ENCODE peak calls at places on chromosomes 11 and 22, in seven cellular contexts. E is GM12878, D is SK-N-SH, T is H1, X is GM12891, N is K562, P is HepG2. U is an unnamed sample.
A peak's percentile ranks its signal among the peaks of the same experiment; 100 is the strongest.

GRCh38 chr22:19875531-19876313 is 21.0 kb upstream of the GNB1L start:
- DNase-seq in E (no peak), D (peak; percentile 42), T (no peak), X (peak; percentile 21), N (no peak), P (no peak), U (no peak)

GRCh38 chr11:132559371-132560036 is 972.8 kb downstream of the OPCML start:
- DNase-seq in E (no peak), D (peak; percentile 12), T (no peak), X (no peak), N (no peak), P (no peak), U (no peak)

GRCh38 chr11:84164722-84165121 is 878.6 kb upstream of the CCDC90B start:
- DNase-seq in E (no peak), D (peak; percentile 4), T (no peak), X (no peak), N (no peak), P (no peak), U (no peak)

GRCh38 chr11:69444381-69445130 is 36.9 kb upstream of the LINC01488 start:
- DNase-seq in E (no peak), D (no peak), T (no peak), X (no peak), N (peak; percentile 85), P (peak; percentile 21), U (no peak)

GRCh38 chr11:117826832-117827231 is 2.3 kb upstream of the FXYD2 start:
- DNase-seq in E (no peak), D (no peak), T (no peak), X (no peak), N (no peak), P (no peak), U (no peak)

GRCh38 chr11:67534070-67534679 is 10.9 kb upstream of the CABP2 start:
- DNase-seq in E (no peak), D (no peak), T (no peak), X (no peak), N (no peak), P (no peak), U (no peak)

GRCh38 chr11:117178210-117179034 is at the start of gene SIDT2:
- DNase-seq in E (peak; percentile 75), D (peak; percentile 92), T (peak; percentile 86), X (peak; percentile 80), N (peak; percentile 88), P (peak; percentile 83), U (peak; percentile 87)

GRCh38 chr11:10478066-10478465 is 23.0 kb downstream of the AMPD3 start:
- DNase-seq in E (no peak), D (no peak), T (no peak), X (no peak), N (no peak), P (no peak), U (no peak)

GRCh38 chr22:30385913-30386312 is 1.3 kb downstream of the RNF215 start:
- DNase-seq in E (no peak), D (no peak), T (no peak), X (no peak), N (no peak), P (no peak), U (no peak)

GRCh38 chr11:126480410-126481302 is 125.2 kb downstream of the ST3GAL4 start:
- DNase-seq in E (peak; percentile 51), D (peak; percentile 88), T (peak; percentile 77), X (peak; percentile 71), N (peak; percentile 87), P (peak; percentile 74), U (peak; percentile 67)

GRCh38 chr11:12693485-12694181 is 19.4 kb downstream of the TEAD1 start:
- DNase-seq in E (no peak), D (peak; percentile 34), T (no peak), X (no peak), N (no peak), P (peak; percentile 48), U (no peak)

GRCh38 chr11:86124251-86125233 is 55.7 kb upstream of the PICALM start:
- DNase-seq in E (no peak), D (no peak), T (no peak), X (no peak), N (no peak), P (peak; percentile 76), U (no peak)

GRCh38 chr11:118156531-118157185 is 4.0 kb upstream of the SCN4B start:
- DNase-seq in E (no peak), D (peak; percentile 56), T (no peak), X (no peak), N (peak; percentile 53), P (no peak), U (no peak)

GRCh38 chr11:23406131-23406819 is 546.0 kb upstream of the CCDC179 start:
- DNase-seq in E (no peak), D (no peak), T (no peak), X (no peak), N (no peak), P (no peak), U (no peak)

GRCh38 chr22:31618057-31618456 is 44.0 kb downstream of the PISD start:
- DNase-seq in E (no peak), D (no peak), T (no peak), X (no peak), N (no peak), P (no peak), U (no peak)

GRCh38 chr22:36197065-36197440 is 4.6 kb downstream of the APOL4 start:
- DNase-seq in E (no peak), D (peak; percentile 27), T (peak; percentile 15), X (no peak), N (peak; percentile 58), P (no peak), U (no peak)

GRCh38 chr22:49962751-49963646 is 2.4 kb downstream of the PIM3 start:
- DNase-seq in E (no peak), D (no peak), T (no peak), X (no peak), N (no peak), P (no peak), U (no peak)

GRCh38 chr11:63917685-63918523 is 940 bp upstream of the RCOR2 start:
- DNase-seq in E (no peak), D (peak; percentile 92), T (no peak), X (no peak), N (peak; percentile 75), P (peak; percentile 43), U (no peak)

GRCh38 chr11:126034880-126035279 is 27.8 kb downstream of the CDON start:
- DNase-seq in E (no peak), D (no peak), T (no peak), X (no peak), N (no peak), P (no peak), U (no peak)

GRCh38 chr22:44973829-44974228 is 36.0 kb downstream of the PHF21B start:
- DNase-seq in E (no peak), D (no peak), T (no peak), X (no peak), N (no peak), P (no peak), U (no peak)
- TF ChIP-seq TAF1 in E (no peak), D (no peak), T (no peak), X (no peak), N (no peak), P (no peak), U (no peak)

DNA sequence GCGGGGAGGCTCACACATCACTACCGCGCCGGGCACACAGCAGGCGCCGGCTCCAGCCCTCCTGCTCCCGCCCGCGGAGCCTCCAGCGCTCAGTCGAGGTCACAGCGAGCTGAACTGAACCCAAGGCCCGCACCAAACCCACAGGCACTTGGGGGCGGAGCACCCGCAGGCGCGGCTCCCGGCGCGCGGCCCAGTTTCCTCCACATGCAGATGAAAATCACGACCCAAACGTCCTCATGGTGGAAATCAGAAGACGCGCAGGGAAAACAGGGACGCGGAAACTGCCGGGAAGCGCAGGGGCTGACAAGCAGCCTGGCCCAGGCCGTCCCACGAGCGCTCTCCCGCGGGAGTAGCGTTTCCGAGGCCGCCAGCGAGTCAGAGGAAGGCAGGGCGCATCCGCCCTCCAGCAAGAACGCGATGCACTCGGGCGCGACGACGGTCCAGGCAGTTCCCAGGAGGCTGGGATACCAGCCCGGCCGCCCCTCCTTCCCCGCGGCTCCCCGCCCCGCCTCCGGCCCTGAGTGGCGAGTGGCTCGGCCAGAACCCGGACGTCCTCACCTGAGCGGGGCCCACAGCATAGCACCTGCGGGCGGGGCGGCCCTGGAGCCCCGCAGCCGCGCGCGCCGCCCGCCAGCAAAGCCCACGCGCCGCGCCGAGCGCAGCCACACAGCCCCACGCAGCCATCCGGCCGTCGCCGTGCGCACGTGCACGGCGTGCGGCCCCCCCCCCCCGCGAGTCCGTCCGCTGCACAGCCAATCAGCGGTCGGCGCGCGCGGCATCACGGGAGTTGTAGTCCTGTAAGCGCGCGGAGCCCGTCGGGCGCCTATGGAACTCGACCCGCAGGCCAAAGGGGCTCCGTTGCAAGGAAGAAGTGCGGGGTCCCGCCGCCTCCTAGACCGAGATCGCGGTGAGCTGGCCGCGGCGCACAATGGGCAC is at the start of gene HDHD5:
- DNase-seq in E (no peak), D (peak; percentile 96), T (peak; percentile 50), X (peak; percentile 88), N (peak; percentile 99), P (no peak), U (peak; percentile 88)
- TF ChIP-seq TAF1 in E (peak; percentile 15), D (no peak), T (peak; percentile 54), X (peak; percentile 38), N (no peak), P (no peak), U (no peak)

GRCh38 chr22:27581241-27581640 is 220.3 kb downstream of the MN1 start:
- DNase-seq in E (no peak), D (no peak), T (no peak), X (no peak), N (no peak), P (no peak), U (no peak)

GRCh38 chr22:27577570-27577969 is 224.0 kb downstream of the MN1 start:
- DNase-seq in E (no peak), D (no peak), T (no peak), X (no peak), N (no peak), P (no peak), U (no peak)

GRCh38 chr22:27581688-27582087 is 219.9 kb downstream of the MN1 start:
- DNase-seq in E (no peak), D (no peak), T (no peak), X (no peak), N (no peak), P (no peak), U (no peak)

GRCh38 chr22:27578937-27579617 is 222.5 kb downstream of the MN1 start:
- DNase-seq in E (no peak), D (no peak), T (no peak), X (no peak), N (no peak), P (no peak), U (no peak)

DNA sequence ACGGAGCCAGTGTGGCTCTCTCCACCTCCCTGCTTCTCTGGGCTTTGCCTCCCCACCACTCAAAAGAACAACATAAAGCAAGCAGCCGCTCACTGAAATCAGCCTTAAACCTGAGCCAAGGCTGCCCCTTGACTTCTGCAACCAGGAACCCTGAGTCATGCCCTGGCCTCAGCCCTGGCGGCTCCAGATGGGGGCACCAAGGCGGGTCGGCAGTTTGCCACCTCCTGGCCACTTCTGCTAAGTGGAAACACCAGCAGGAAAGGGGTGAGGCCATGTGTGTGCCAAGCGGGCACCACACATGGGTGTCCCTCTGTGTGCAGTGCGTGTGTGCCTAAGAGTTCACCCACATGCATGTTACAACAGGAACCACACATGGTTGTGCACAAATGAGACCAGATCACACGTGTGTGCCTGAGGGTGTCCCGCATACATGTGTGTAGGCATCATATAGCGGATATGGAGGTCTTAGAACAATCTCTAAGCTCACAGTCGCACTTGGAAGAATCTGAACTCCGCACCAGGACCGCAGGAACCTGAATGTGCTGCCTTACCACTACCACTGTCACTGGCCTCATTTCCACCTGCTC is 221.2 kb downstream of the MN1 start:
- DNase-seq in E (no peak), D (no peak), T (no peak), X (no peak), N (no peak), P (no peak), U (no peak)
- TF ChIP-seq TAF1 in E (no peak), D (no peak), T (no peak), X (no peak), N (no peak), P (no peak), U (no peak)

GRCh38 chr11:823441-824291 is 4.1 kb upstream of the CRACR2B start:
- DNase-seq in E (no peak), D (no peak), T (no peak), X (no peak), N (no peak), P (no peak), U (no peak)
- TF ChIP-seq TAF1 in E (no peak), D (no peak), T (no peak), X (no peak), N (no peak), P (no peak), U (no peak)